ENCODE peak calls at places on chromosomes 16 and 17, in six cellular contexts. M is activated naive CD4-positive, alpha-beta T cell; X is activated effector memory CD4-positive, alpha-beta T cell treated with Interleukin-2 at 50 U/mL for 16 hours; Q is heart right ventricle; W is progenitor cell of endocrine pancreas; U is NCI-H1417. N is an unnamed sample.

GRCh38 chr17:50682938-50683337 is 24.8 kb downstream of the ANKRD40 start:
- DNase-seq in X (no peak), W (no peak), M (no peak), U (no peak), Q (no peak), N (no peak)

GRCh38 chr16:51762081-51762995 is 611.3 kb upstream of the SALL1 start:
- DNase-seq in W (peak; percentile 75), Q (peak; percentile 55), U (peak; percentile 81), X (no peak), M (no peak), N (peak; percentile 73)

GRCh38 chr17:42845918-42846593 is 1.7 kb downstream of the AOC2 start:
- DNase-seq in X (no peak), M (no peak), U (no peak), Q (no peak), W (no peak), N (no peak)

GRCh38 chr17:63275318-63275967 is 170.7 kb downstream of the CYB561 start:
- DNase-seq in X (no peak), U (no peak), Q (no peak), W (no peak), M (no peak), N (no peak)

GRCh38 chr17:17515921-17516295 is 19.7 kb upstream of the RASD1 start:
- DNase-seq in U (no peak), Q (no peak), X (no peak), W (no peak), M (no peak), N (no peak)

GRCh38 chr17:61338000-61338864 is 61.4 kb upstream of the TBX2 start:
- DNase-seq in Q (no peak), X (no peak), W (no peak), U (no peak), M (no peak), N (no peak)

GRCh38 chr16:77589071-77589755 is 133.1 kb upstream of the NUDT7 start:
- DNase-seq in Q (no peak), W (no peak), U (no peak), X (no peak), M (no peak), N (no peak)

GRCh38 chr17:78875738-78876597 is 27.0 kb downstream of the CEP295NL start:
- DNase-seq in M (no peak), U (no peak), Q (no peak), W (no peak), X (no peak), N (no peak)

GRCh38 chr17:15368605-15369004 is 27.2 kb upstream of the TEKT3 start:
- DNase-seq in U (no peak), Q (no peak), X (no peak), W (no peak), M (no peak), N (no peak)

GRCh38 chr17:46038937-46039336 is 39.9 kb downstream of the STH start:
- DNase-seq in W (no peak), U (no peak), Q (no peak), X (no peak), M (no peak), N (no peak)

GRCh38 chr17:71163121-71163812 is 957.6 kb upstream of the SOX9 start:
- DNase-seq in Q (no peak), X (no peak), M (no peak), W (no peak), U (peak; percentile 93), N (peak; percentile 4)

GRCh38 chr17:4110152-4110551 is 32.7 kb downstream of the ZZEF1 start:
- DNase-seq in Q (no peak), X (no peak), M (no peak), W (no peak), U (no peak), N (no peak)

GRCh38 chr16:62208934-62209333 is 172.7 kb upstream of the CDH8 start:
- DNase-seq in U (no peak), Q (no peak), W (no peak), M (no peak), X (no peak), N (no peak)

GRCh38 chr16:29141586-29142324 is 156.9 kb downstream of the LAT start:
- DNase-seq in X (no peak), U (no peak), M (no peak), Q (no peak), W (no peak), N (no peak)

GRCh38 chr17:3907483-3908216 is 8.6 kb downstream of the P2RX1 start:
- DNase-seq in Q (no peak), M (no peak), U (no peak), X (no peak), W (no peak), N (no peak)